ENCODE peak calls at places on chromosomes 7 and 10, in ten cellular contexts. F, A, C, G, T, R, X, Z, P and L are unnamed samples.

GRCh38 chr7:110676785-110677184 is 414.1 kb upstream of the LRRN3 start:
- DNase-seq in R (no peak), C (no peak), A (no peak), G (no peak), X (no peak), F (no peak), P (no peak), T (no peak), Z (no peak), L (no peak)

GRCh38 chr7:33804261-33804660 is 101.1 kb upstream of the BMPER start:
- DNase-seq in T (no peak), R (no peak), F (no peak), P (no peak), G (no peak), X (no peak), A (no peak), Z (no peak), C (no peak), L (no peak)

GRCh38 chr10:89653410-89653828 is 8.4 kb upstream of the PANK1 start:
- DNase-seq in T (no peak), G (no peak), X (no peak), Z (no peak), F (no peak), P (no peak), C (no peak), A (no peak), R (peak; percentile 51), L (no peak)

GRCh38 chr7:78039791-78040776 is 241.5 kb downstream of the PHTF2 start:
- DNase-seq in P (peak; percentile 31), A (peak; percentile 50), T (peak; percentile 6), R (no peak), F (peak; percentile 19), X (peak; percentile 20), Z (peak; percentile 23), G (peak; percentile 90), C (peak; percentile 37), L (peak; percentile 61)

GRCh38 chr7:151081170-151082101 is 827 bp upstream of the FASTK start:
- DNase-seq in G (peak; percentile 88), X (no peak), C (no peak), P (peak; percentile 48), Z (no peak), A (no peak), T (no peak), F (peak; percentile 61), R (no peak), L (no peak)

GRCh38 chr10:21090609-21091082 is 193.5 kb upstream of the NEBL start:
- DNase-seq in C (no peak), A (no peak), R (no peak), G (no peak), Z (no peak), X (no peak), F (no peak), T (no peak), P (no peak), L (no peak)

GRCh38 chr7:36683695-36684357 is 40.5 kb downstream of the AOAH start:
- DNase-seq in X (no peak), P (no peak), R (no peak), C (no peak), A (no peak), F (no peak), Z (no peak), T (no peak), G (no peak), L (no peak)

GRCh38 chr10:77629775-77630565 is 7.6 kb downstream of the KCNMA1 start:
- DNase-seq in Z (no peak), G (no peak), C (no peak), F (no peak), A (no peak), R (peak; percentile 14), X (no peak), T (no peak), P (no peak), L (no peak)

GRCh38 chr7:159127691-159128642 is 16.7 kb downstream of the VIPR2 start:
- DNase-seq in R (no peak), G (peak; percentile 48), Z (no peak), X (no peak), T (no peak), A (no peak), P (peak; percentile 10), C (no peak), F (no peak), L (no peak)
- H3K4me3 ChIP-seq in R (no peak overlapping the region), G (no peak overlapping the region), Z (no peak overlapping the region), X (no peak overlapping the region), T (no peak overlapping the region), A (no peak overlapping the region), P (no peak overlapping the region), C (no peak overlapping the region), F (no peak overlapping the region), L (no peak overlapping the region)

GRCh38 chr10:122207135-122207534 is 64.0 kb upstream of the BTBD16 start:
- DNase-seq in G (no peak), T (no peak), R (no peak), X (no peak), P (no peak), C (no peak), A (no peak), Z (no peak), F (no peak), L (no peak)

GRCh38 chr10:122210481-122211265 is 60.4 kb upstream of the BTBD16 start:
- DNase-seq in A (no peak), G (no peak), F (no peak), R (no peak), X (no peak), T (no peak), P (no peak), Z (no peak), C (no peak), L (no peak)

GRCh38 chr10:122207596-122207995 is 63.5 kb upstream of the BTBD16 start:
- DNase-seq in F (no peak), A (no peak), Z (no peak), G (no peak), P (no peak), C (no peak), T (no peak), R (no peak), X (no peak), L (no peak)

GRCh38 chr10:122206471-122207065 is 64.5 kb upstream of the BTBD16 start:
- DNase-seq in G (no peak), T (no peak), Z (no peak), A (no peak), X (no peak), C (no peak), P (no peak), F (no peak), R (no peak), L (no peak)

GRCh38 chr10:122208616-122209430 is 62.3 kb upstream of the BTBD16 start:
- DNase-seq in T (no peak), G (no peak), C (no peak), Z (no peak), A (no peak), F (no peak), R (no peak), X (no peak), P (no peak), L (no peak)
- H3K27ac ChIP-seq in T (no peak overlapping the region), G (no peak overlapping the region), C (no peak overlapping the region), Z (no peak overlapping the region), A (no peak overlapping the region), F (no peak overlapping the region), R (no peak overlapping the region), X (no peak overlapping the region), P (no peak overlapping the region), L (no peak overlapping the region)

GRCh38 chr10:16819026-16819425 is 1.8 kb upstream of the RSU1 start:
- DNase-seq in T (no peak), X (no peak), A (no peak), Z (no peak), R (no peak), F (no peak), P (no peak), C (no peak), G (no peak), L (no peak)

GRCh38 chr10:16816830-16817124 is 447 bp downstream of the RSU1 start:
- DNase-seq in R (no peak), T (no peak), G (no peak), C (no peak), X (no peak), P (no peak), Z (no peak), F (no peak), A (no peak), L (no peak)

GRCh38 chr10:16814081-16814480 is 3.1 kb downstream of the RSU1 start:
- DNase-seq in T (no peak), P (no peak), Z (no peak), A (no peak), X (no peak), C (no peak), G (no peak), F (no peak), R (no peak), L (no peak)

GRCh38 chr10:16817125-16818019 is at the start of gene RSU1:
- DNase-seq in R (peak; percentile 99), P (peak; percentile 100), G (peak; percentile 99), F (peak; percentile 100), T (peak; percentile 100), Z (peak; percentile 98), A (peak; percentile 100), C (peak; percentile 99), X (peak; percentile 100), L (peak; percentile 97)

DNA sequence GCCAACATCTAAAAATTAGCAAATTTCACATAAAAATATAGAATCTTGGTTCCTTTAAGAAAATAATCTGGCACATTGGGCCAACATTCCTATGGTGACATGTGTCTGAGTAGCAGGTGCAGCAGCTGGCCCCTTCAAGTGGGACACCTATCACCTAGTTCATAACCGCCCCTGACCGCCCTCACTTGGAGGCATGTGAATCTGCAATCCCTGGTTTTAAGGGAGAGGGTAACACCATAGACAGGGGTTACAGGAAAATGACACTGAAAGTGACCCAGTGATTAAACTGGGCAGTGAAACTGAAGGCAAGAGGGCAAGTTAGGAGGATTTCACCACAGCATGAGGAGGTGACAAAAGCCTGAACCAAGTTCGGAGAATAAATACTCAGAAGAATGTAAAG is 1.1 kb downstream of the RSU1 start:
- DNase-seq in A (no peak), T (no peak), C (no peak), P (no peak), F (peak; percentile 29), Z (no peak), R (no peak), X (no peak), G (no peak), L (no peak)
- H3K4me3 ChIP-seq in A (peak overlapping the region; percentile 57), T (no peak overlapping the region), C (no peak overlapping the region), P (peak overlapping the region; percentile 95), F (peak overlapping the region; percentile 68), Z (peak overlapping the region; percentile 78), R (peak overlapping the region; percentile 47), X (peak overlapping the region; percentile 86), G (no peak overlapping the region), L (no peak overlapping the region)

GRCh38 chr7:47806701-47807103 is 141.6 kb downstream of the PKD1L1 start:
- DNase-seq in P (no peak), Z (no peak), C (no peak), T (peak; percentile 59), R (no peak), X (no peak), F (no peak), G (no peak), A (no peak), L (no peak)
- H3K27ac ChIP-seq in P (peak overlapping the region; percentile 9), Z (no peak overlapping the region), C (no peak overlapping the region), T (peak overlapping the region; percentile 36), R (no peak overlapping the region), X (no peak overlapping the region), F (no peak overlapping the region), G (peak overlapping the region; percentile 73), A (peak overlapping the region; percentile 14), L (no peak overlapping the region)

GRCh38 chr7:2614646-2615330 is 17.0 kb upstream of the TTYH3 start:
- DNase-seq in P (no peak), Z (no peak), C (no peak), T (no peak), G (no peak), F (no peak), R (no peak), A (no peak), X (no peak), L (no peak)
- H3K4me3 ChIP-seq in P (no peak overlapping the region), Z (no peak overlapping the region), C (no peak overlapping the region), T (no peak overlapping the region), G (no peak overlapping the region), F (no peak overlapping the region), R (no peak overlapping the region), A (no peak overlapping the region), X (no peak overlapping the region), L (no peak overlapping the region)